ENCODE peak calls at places on chromosomes 11 and 22, in six cellular contexts. F is activated naive CD8-positive, alpha-beta T cell treated with anti-CD3 and anti-CD28 coated beads, Interleukin-2, amount 50 U/mL, for 16 hours; W is fibroblast of pulmonary artery; N is Right ventricle myocardium inferior; J is NCI-H1092; T is stimulated activated CD4-positive, alpha-beta T cell treated with anti-CD3 and anti-CD28 coated beads, Interleukin-2, amount 100 ng/mL, for 48 hours. M is an unnamed sample.

GRCh38 chr11:117226388-117227385 is 5.2 kb downstream of the PCSK7 start:
- DNase-seq in T (no peak), W (peak), N (no peak), J (peak), F (no peak), M (peak)

GRCh38 chr11:126210871-126211235 is 597 bp downstream of the RPUSD4 start:
- DNase-seq in F (no peak), T (no peak), J (no peak), W (peak), N (no peak), M (no peak)

GRCh38 chr11:12683857-12684256 is 9.6 kb downstream of the TEAD1 start:
- DNase-seq in N (no peak), W (no peak), F (no peak), J (no peak), T (no peak), M (no peak)

GRCh38 chr11:130865091-130865771 is 51.0 kb downstream of the SNX19 start:
- DNase-seq in W (no peak), J (no peak), T (no peak), N (peak), F (no peak), M (no peak)

GRCh38 chr11:34180045-34180813 is 74.8 kb downstream of the NAT10 start:
- DNase-seq in F (no peak), J (no peak), N (no peak), W (no peak), T (no peak), M (no peak)

GRCh38 chr11:416757-417621 is 2.2 kb upstream of the SIGIRR start:
- DNase-seq in T (no peak), W (peak), J (no peak), N (peak), F (no peak), M (no peak)

GRCh38 chr11:110131386-110132123 is 38.4 kb downstream of the ZC3H12C start:
- DNase-seq in J (no peak), F (no peak), W (no peak), N (no peak), T (no peak), M (peak)

GRCh38 chr11:113173023-113173594 is 141.3 kb upstream of the TTC12 start:
- DNase-seq in T (no peak), F (no peak), W (no peak), J (no peak), N (no peak), M (no peak)

GRCh38 chr22:50498322-50498861 is 9.1 kb downstream of the LMF2 start:
- DNase-seq in J (peak), T (peak), W (peak), F (no peak), N (peak), M (peak)

GRCh38 chr22:38248280-38248679 is 24.5 kb downstream of the TMEM184B start:
- DNase-seq in F (no peak), W (no peak), T (no peak), N (no peak), J (no peak), M (no peak)

GRCh38 chr22:46829140-46829891 is 66.9 kb downstream of the TBC1D22A start:
- DNase-seq in W (peak), J (no peak), T (no peak), F (no peak), N (no peak), M (no peak)

GRCh38 chr11:63920126-63920869 is 3.3 kb upstream of the RCOR2 start:
- DNase-seq in F (no peak), W (peak), N (peak), J (no peak), T (no peak), M (peak)

GRCh38 chr22:17443413-17444203 is 74.3 kb downstream of the CECR2 start:
- DNase-seq in N (no peak), W (no peak), F (no peak), T (no peak), J (no peak), M (no peak)

GRCh38 chr11:128222245-128222959 is 365.0 kb downstream of the ETS1 start:
- DNase-seq in T (no peak), N (no peak), W (no peak), F (no peak), J (no peak), M (no peak)

GRCh38 chr22:42340695-42341383 is 70.4 kb upstream of the TCF20 start:
- DNase-seq in J (peak), F (no peak), W (no peak), T (no peak), N (no peak), M (no peak)

GRCh38 chr11:113151502-113151901 is 162.9 kb upstream of the TTC12 start:
- DNase-seq in J (no peak), T (no peak), N (no peak), W (no peak), F (no peak), M (no peak)

GRCh38 chr11:105144887-105145286 is 5.3 kb upstream of the CARD18 start:
- DNase-seq in T (no peak), W (peak), N (no peak), J (no peak), F (no peak), M (no peak)

GRCh38 chr11:126751242-126751641 is 249.3 kb downstream of the KIRREL3 start:
- DNase-seq in N (no peak), W (no peak), T (no peak), J (no peak), F (no peak), M (no peak)

GRCh38 chr11:749731-750130 is 2.5 kb downstream of the TALDO1 start:
- DNase-seq in W (no peak), F (no peak), N (no peak), J (no peak), T (no peak), M (no peak)

GRCh38 chr22:50300620-50301257 is 6.7 kb downstream of the PLXNB2 start:
- DNase-seq in T (no peak), J (no peak), N (no peak), F (no peak), W (no peak), M (no peak)

GRCh38 chr11:73384871-73385692 is 8.9 kb downstream of the RELT start:
- DNase-seq in T (no peak), W (no peak), N (peak), F (no peak), J (no peak), M (no peak)

GRCh38 chr22:50731811-50732624 is 6.0 kb upstream of the ACR start:
- DNase-seq in J (no peak), T (peak), F (no peak), W (peak), N (peak), M (peak)

GRCh38 chr11:44568706-44569473 is 3.4 kb downstream of the CD82 start:
- DNase-seq in F (peak), W (peak), J (no peak), N (peak), T (peak), M (no peak)

GRCh38 chr11:130601141-130601540 is 152.7 kb downstream of the ADAMTS15 start:
- DNase-seq in T (no peak), W (peak), N (peak), F (no peak), J (no peak), M (no peak)

GRCh38 chr22:49784630-49784971 is 43.1 kb downstream of the BRD1 start:
- DNase-seq in W (no peak), N (no peak), J (no peak), F (no peak), T (no peak), M (no peak)

GRCh38 chr22:39999144-39999757 is 4.5 kb downstream of the FAM83F start:
- DNase-seq in T (no peak), J (no peak), W (peak), F (no peak), N (no peak), M (peak)

GRCh38 chr11:74470526-74470925 is 3.2 kb upstream of the KCNE3 start:
- DNase-seq in F (no peak), W (no peak), J (peak), T (no peak), N (no peak), M (peak)

GRCh38 chr11:127052420-127052819 is 51.9 kb upstream of the KIRREL3 start:
- DNase-seq in J (no peak), W (no peak), N (no peak), T (no peak), F (no peak), M (no peak)

GRCh38 chr11:4049006-4049405 is 45.6 kb upstream of the RRM1 start:
- DNase-seq in J (no peak), W (peak), F (no peak), T (no peak), N (no peak), M (no peak)

GRCh38 chr11:44780940-44781631 is 54.3 kb downstream of the TSPAN18 start:
- DNase-seq in W (peak), T (no peak), N (peak), J (no peak), F (no peak), M (no peak)

GRCh38 chr22:29994027-29994715 is 86.1 kb upstream of the HORMAD2 start:
- DNase-seq in T (no peak), N (no peak), F (no peak), J (no peak), W (peak), M (no peak)

M was measured in SHP77.